ENCODE peak calls at places on chromosomes 7 and 10, in ten cellular contexts. R, V, W, J, B, N, E, M, K and P are unnamed samples.

GRCh38 chr10:102752266-102752930 is 8.7 kb downstream of the WBP1L start:
- DNase-seq in V (peak), K (no peak), M (no peak), N (peak), E (no peak), J (no peak), W (no peak), B (peak), R (no peak), P (peak)

GRCh38 chr10:96765406-96766240 is 45.3 kb upstream of the PIK3AP1 start:
- DNase-seq in B (peak), E (peak), K (peak), N (peak), M (peak), R (peak), W (peak), J (peak), V (no peak), P (peak)

GRCh38 chr10:47195274-47195885 is 104.6 kb upstream of the GDF10 start:
- DNase-seq in V (no peak), M (no peak), J (no peak), K (no peak), W (no peak), E (no peak), B (no peak), R (no peak), N (no peak), P (no peak)

GRCh38 chr7:49763791-49764190 is 9.6 kb upstream of the VWC2 start:
- DNase-seq in W (no peak), K (no peak), E (peak), V (no peak), J (no peak), N (no peak), M (no peak), R (no peak), B (no peak), P (no peak)

GRCh38 chr10:103246328-103246727 is 641 bp downstream of the RPEL1 start:
- DNase-seq in M (no peak), B (peak), E (no peak), K (no peak), V (no peak), J (no peak), N (no peak), W (no peak), R (no peak), P (no peak)

GRCh38 chr10:49632406-49633317 is 18.8 kb downstream of the CHAT start:
- DNase-seq in W (no peak), V (no peak), E (no peak), K (no peak), N (no peak), M (peak), J (no peak), B (peak), R (no peak), P (no peak)

GRCh38 chr7:44976040-44976745 is 2.6 kb downstream of the MYO1G start:
- DNase-seq in E (no peak), N (no peak), J (no peak), R (no peak), K (no peak), M (no peak), V (no peak), W (no peak), B (no peak), P (no peak)

GRCh38 chr7:159027803-159028455 is 116.7 kb downstream of the VIPR2 start:
- DNase-seq in R (peak), N (peak), E (no peak), J (no peak), B (peak), W (no peak), K (no peak), V (no peak), M (no peak), P (no peak)

GRCh38 chr7:101677421-101678137 is 48.5 kb upstream of the MYL10 start:
- DNase-seq in M (no peak), R (peak), N (no peak), J (no peak), K (no peak), V (no peak), B (peak), E (no peak), W (no peak), P (no peak)

GRCh38 chr10:51532044-51532443 is 167.4 kb downstream of the CSTF2T start:
- DNase-seq in V (no peak), B (no peak), K (no peak), M (no peak), E (no peak), W (no peak), J (no peak), N (no peak), R (no peak), P (no peak)

GRCh38 chr7:50471970-50472369 is 21.8 kb upstream of the FIGNL1 start:
- DNase-seq in B (no peak), R (no peak), V (no peak), K (no peak), N (no peak), J (no peak), W (no peak), E (no peak), M (no peak), P (no peak)

GRCh38 chr10:96576277-96576980 is 10.4 kb downstream of the TM9SF3 start:
- DNase-seq in B (no peak), W (no peak), V (no peak), N (no peak), K (no peak), J (no peak), M (no peak), E (no peak), R (peak), P (no peak)

GRCh38 chr10:3484306-3485187 is 300.5 kb downstream of the KLF6 start:
- DNase-seq in B (peak), N (no peak), J (no peak), E (peak), W (no peak), R (peak), K (peak), V (no peak), M (no peak), P (no peak)

GRCh38 chr10:69088471-69088769 is 517 bp downstream of the SRGN start:
- DNase-seq in R (no peak), E (no peak), M (no peak), B (no peak), J (no peak), V (no peak), K (no peak), N (no peak), W (no peak), P (no peak)

GRCh38 chr7:27095050-27095896 is 527 bp downstream of the HOXA1 start:
- DNase-seq in E (peak), V (no peak), R (peak), W (no peak), B (no peak), N (no peak), M (no peak), J (no peak), K (no peak), P (no peak)

GRCh38 chr7:102125127-102125561 is 161.5 kb upstream of the SH2B2 start:
- DNase-seq in N (peak), W (peak), M (peak), B (peak), J (peak), K (peak), V (peak), R (no peak), E (no peak), P (peak)

GRCh38 chr10:123270221-123270620 is 116.0 kb downstream of the BUB3 start:
- DNase-seq in K (no peak), J (no peak), W (no peak), V (peak), R (peak), N (no peak), M (no peak), E (no peak), B (peak), P (peak)

GRCh38 chr7:32616625-32617024 is 121.3 kb downstream of the AVL9 start:
- DNase-seq in E (no peak), B (peak), N (no peak), W (peak), V (peak), R (no peak), M (peak), J (peak), K (peak), P (peak)

GRCh38 chr7:148893071-148893470 is 9.0 kb upstream of the EZH2 start:
- DNase-seq in E (no peak), K (no peak), W (no peak), V (no peak), N (no peak), B (no peak), R (no peak), J (no peak), M (no peak), P (no peak)

GRCh38 chr7:128097211-128097731 is 66.0 kb upstream of the LRRC4 start:
- DNase-seq in E (no peak), M (no peak), K (no peak), R (no peak), J (no peak), B (no peak), N (no peak), V (no peak), W (no peak), P (no peak)

GRCh38 chr10:134743-135600 is at the start of gene ZMYND11:
- DNase-seq in J (no peak), E (peak), M (no peak), N (peak), B (peak), R (peak), V (no peak), W (peak), K (peak), P (no peak)

GRCh38 chr10:137606-138005 is 2.4 kb downstream of the ZMYND11 start:
- DNase-seq in J (no peak), K (no peak), E (no peak), B (peak), V (no peak), W (no peak), M (no peak), N (no peak), R (no peak), P (no peak)

GRCh38 chr10:135601-136464 is 578 bp downstream of the ZMYND11 start:
- DNase-seq in B (peak), M (no peak), K (peak), E (peak), W (peak), J (no peak), R (peak), N (peak), V (no peak), P (no peak)

GRCh38 chr10:136465-136762 is 1.2 kb downstream of the ZMYND11 start:
- DNase-seq in J (no peak), K (no peak), E (no peak), B (no peak), M (no peak), W (no peak), N (no peak), V (no peak), R (no peak), P (no peak)

GRCh38 chr10:137031-137430 is 1.8 kb downstream of the ZMYND11 start:
- DNase-seq in N (no peak), E (peak), R (peak), K (peak), V (no peak), B (peak), W (no peak), M (peak), J (no peak), P (no peak)
- TF ChIP-seq CTCF in N (peak), E (peak), R (peak), K (peak), V (peak), B (peak), W (peak), M (peak), J (peak), P (peak)

GRCh38 chr7:142389544-142389943 is 131.7 kb upstream of the PRSS58 start:
- DNase-seq in W (no peak), M (no peak), B (no peak), K (peak), J (no peak), R (no peak), E (no peak), N (no peak), V (no peak), P (no peak)

GRCh38 chr7:142385528-142386340 is 127.9 kb upstream of the PRSS58 start:
- DNase-seq in N (peak), B (peak), E (peak), J (peak), K (peak), V (peak), M (peak), R (peak), W (no peak), P (peak)

DNA sequence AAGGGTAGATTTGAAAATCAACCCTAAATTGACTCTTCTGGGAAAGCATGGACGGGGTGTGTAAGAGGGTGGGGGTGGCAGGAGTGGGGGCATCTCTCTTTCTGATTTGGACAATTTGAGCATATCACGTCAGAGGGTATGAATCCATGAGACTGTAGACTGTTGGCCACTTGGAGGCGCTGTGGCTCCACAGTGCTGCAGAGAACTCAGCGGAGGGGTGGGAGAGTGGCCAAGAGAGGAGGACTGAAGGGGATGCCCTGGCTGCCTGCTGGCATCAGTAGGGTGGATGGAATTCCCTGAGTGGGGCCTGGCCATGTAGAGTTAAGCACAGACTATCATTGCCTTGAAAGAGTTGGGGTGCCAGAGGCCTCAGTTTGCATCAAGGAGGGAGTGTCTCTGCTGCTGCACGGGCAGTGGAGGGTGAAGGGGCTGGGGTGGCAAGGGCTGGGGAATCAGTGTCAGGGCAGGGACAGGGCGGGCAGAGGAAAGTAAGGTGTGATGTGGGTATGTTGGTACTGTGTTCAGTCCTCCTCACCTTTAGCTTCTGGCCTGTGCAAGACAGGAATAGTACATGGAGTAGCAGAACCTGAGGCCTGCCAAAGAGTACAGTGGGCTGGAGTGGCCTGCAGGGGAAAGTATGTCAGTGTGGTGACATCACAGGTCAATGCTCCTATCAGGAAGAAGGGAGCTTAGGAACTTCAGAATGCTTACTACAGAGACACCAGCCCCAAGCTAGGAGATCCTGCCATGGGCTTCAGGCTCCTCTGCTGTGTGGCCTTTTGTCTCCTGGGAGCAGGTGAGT is 133.5 kb upstream of the PRSS58 start:
- DNase-seq in J (no peak), E (no peak), K (peak), N (no peak), R (peak), B (no peak), M (peak), W (no peak), V (no peak), P (no peak)
- TF ChIP-seq CTCF in J (peak), E (peak), K (peak), N (no peak), R (peak), B (peak), M (peak), W (peak), V (peak), P (peak)

DNA sequence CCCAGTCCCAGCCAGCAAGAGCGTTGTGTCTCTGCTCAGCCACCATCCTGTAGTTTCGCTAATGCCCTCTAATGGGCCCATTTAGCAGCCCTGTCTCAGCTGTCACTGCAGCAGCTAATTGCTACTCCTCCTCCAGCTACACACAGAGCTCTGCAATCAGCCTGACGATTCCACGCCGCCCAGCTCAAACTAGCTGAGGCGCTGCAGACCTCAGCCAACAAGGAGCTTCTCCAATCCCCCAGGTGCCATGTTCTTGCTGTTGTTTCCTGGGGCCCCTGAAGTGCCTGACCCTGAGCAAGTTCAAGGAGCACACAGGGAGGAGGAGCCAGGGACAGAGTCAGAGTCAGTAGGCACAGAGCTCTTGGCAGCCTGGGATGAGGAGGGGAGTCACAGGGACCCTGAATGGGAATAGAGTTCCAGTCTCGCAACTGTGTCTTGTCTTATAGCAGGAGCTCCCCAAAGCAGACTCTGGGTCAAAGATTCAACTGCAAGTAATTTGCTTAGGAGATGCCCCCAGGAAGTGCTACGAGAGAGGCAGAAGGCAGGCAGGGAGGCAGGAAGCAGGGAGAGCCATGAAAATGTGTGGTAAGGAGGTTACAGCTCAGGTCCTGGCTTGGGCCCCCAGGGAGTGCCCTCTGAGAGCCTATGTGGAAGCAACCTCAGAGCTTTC is 135.8 kb upstream of the UNC5B start:
- DNase-seq in M (no peak), N (peak), B (no peak), R (peak), J (no peak), E (no peak), K (no peak), V (no peak), W (no peak), P (no peak)
- TF ChIP-seq CTCF in M (no peak), N (no peak), B (no peak), R (no peak), J (no peak), E (no peak), K (no peak), V (no peak), W (no peak), P (no peak)

GRCh38 chr10:117543245-117543998 is 876 bp downstream of the EMX2 start:
- DNase-seq in M (no peak), B (no peak), R (no peak), J (no peak), N (no peak), V (no peak), K (no peak), W (no peak), E (no peak), P (no peak)
- TF ChIP-seq CTCF in M (no peak), B (no peak), R (no peak), J (no peak), N (no peak), V (no peak), K (no peak), W (no peak), E (no peak), P (peak)

GRCh38 chr7:30977896-30978564 is 14.3 kb downstream of the GHRHR start:
- DNase-seq in B (peak), E (peak), V (no peak), R (peak), N (peak), K (peak), M (peak), W (no peak), J (no peak), P (no peak)
- TF ChIP-seq CTCF in B (peak), E (peak), V (peak), R (peak), N (peak), K (peak), M (peak), W (peak), J (peak), P (peak)